ENCODE peak calls at places on chromosomes 12 and 14, in five cellular contexts. C, X, O, M and F are unnamed samples.

GRCh38 chr12:14454098-14454907 is 88.8 kb downstream of the ATF7IP start:
- DNase-seq in C (no peak), X (peak; percentile 17), O (peak; percentile 92), M (peak; percentile 57), F (no peak)

GRCh38 chr12:26251600-26251999 is 56.2 kb downstream of the SSPN start:
- DNase-seq in C (no peak), X (no peak), O (no peak), M (peak; percentile 95), F (no peak)

GRCh38 chr12:32734952-32735351 is 20.7 kb downstream of the YARS2 start:
- DNase-seq in C (no peak), X (peak; percentile 7), O (no peak), M (no peak), F (no peak)

GRCh38 chr12:19382111-19382526 is 57.2 kb upstream of the AEBP2 start:
- DNase-seq in C (peak; percentile 61), X (peak; percentile 87), O (peak; percentile 57), M (peak; percentile 80), F (no peak)

GRCh38 chr14:95071649-95072256 is 85.6 kb downstream of the DICER1 start:
- DNase-seq in C (no peak), X (no peak), O (no peak), M (no peak), F (no peak)

GRCh38 chr12:53065975-53066593 is 13.1 kb downstream of the SPRYD3 start:
- DNase-seq in C (peak; percentile 77), X (peak; percentile 96), O (peak; percentile 90), M (peak; percentile 90), F (peak; percentile 72)

GRCh38 chr12:52687527-52688385 is 7.5 kb upstream of the KRT1 start:
- DNase-seq in C (no peak), X (no peak), O (no peak), M (no peak), F (no peak)

GRCh38 chr12:76379261-76379660 is 31.0 kb upstream of the BBS10 start:
- DNase-seq in C (no peak), X (no peak), O (no peak), M (no peak), F (no peak)

GRCh38 chr14:93173943-93174395 is 10.7 kb downstream of the MOAP1 start:
- DNase-seq in C (no peak), X (no peak), O (no peak), M (peak; percentile 10), F (no peak)

GRCh38 chr12:22275847-22276246 is 58.7 kb downstream of the ST8SIA1 start:
- DNase-seq in C (peak; percentile 98), X (peak; percentile 13), O (no peak), M (peak; percentile 100), F (peak; percentile 76)

GRCh38 chr12:2242206-2242605 is 189.4 kb downstream of the CACNA1C start:
- DNase-seq in C (no peak), X (no peak), O (no peak), M (no peak), F (no peak)

GRCh38 chr14:21081521-21082184 is 11.5 kb downstream of the ARHGEF40 start:
- DNase-seq in C (no peak), X (no peak), O (no peak), M (no peak), F (no peak)

GRCh38 chr14:60736494-60736893 is 1.9 kb downstream of the MNAT1 start:
- DNase-seq in C (peak; percentile 61), X (no peak), O (peak; percentile 37), M (peak; percentile 66), F (no peak)

GRCh38 chr12:117968826-117969659 is at the start of gene KSR2:
- DNase-seq in C (no peak), X (peak; percentile 72), O (peak; percentile 96), M (peak; percentile 4), F (no peak)

GRCh38 chr14:95123895-95124579 is 33.3 kb downstream of the DICER1 start:
- DNase-seq in C (no peak), X (no peak), O (no peak), M (no peak), F (no peak)

GRCh38 chr12:130204441-130204840 is 42.2 kb downstream of the FZD10 start:
- DNase-seq in C (no peak), X (no peak), O (no peak), M (no peak), F (no peak)

GRCh38 chr12:124486346-124486963 is 81.0 kb downstream of the NCOR2 start:
- DNase-seq in C (no peak), X (no peak), O (no peak), M (no peak), F (no peak)

GRCh38 chr14:59583755-59584154 is 7.1 kb upstream of the CCDC175 start:
- DNase-seq in C (peak; percentile 9), X (no peak), O (peak; percentile 24), M (peak; percentile 44), F (no peak)

GRCh38 chr12:41604830-41605229 is 416.7 kb downstream of the PDZRN4 start:
- DNase-seq in C (no peak), X (no peak), O (no peak), M (no peak), F (no peak)

GRCh38 chr12:85130631-85131030 is 94.5 kb downstream of the LRRIQ1 start:
- DNase-seq in C (no peak), X (no peak), O (peak; percentile 5), M (peak; percentile 3), F (no peak)

GRCh38 chr14:33542338-33543290 is 408.3 kb downstream of the EGLN3 start:
- DNase-seq in C (no peak), X (no peak), O (no peak), M (peak; percentile 29), F (no peak)

GRCh38 chr14:76022991-76023390 is 37.4 kb downstream of the IFT43 start:
- DNase-seq in C (no peak), X (no peak), O (no peak), M (no peak), F (no peak)

GRCh38 chr12:76232013-76232412 is 116.2 kb downstream of the BBS10 start:
- DNase-seq in C (no peak), X (no peak), O (no peak), M (no peak), F (no peak)

GRCh38 chr14:65333926-65334687 is 78.4 kb upstream of the FUT8 start:
- DNase-seq in C (peak; percentile 80), X (no peak), O (peak; percentile 65), M (peak; percentile 86), F (no peak)

DNA sequence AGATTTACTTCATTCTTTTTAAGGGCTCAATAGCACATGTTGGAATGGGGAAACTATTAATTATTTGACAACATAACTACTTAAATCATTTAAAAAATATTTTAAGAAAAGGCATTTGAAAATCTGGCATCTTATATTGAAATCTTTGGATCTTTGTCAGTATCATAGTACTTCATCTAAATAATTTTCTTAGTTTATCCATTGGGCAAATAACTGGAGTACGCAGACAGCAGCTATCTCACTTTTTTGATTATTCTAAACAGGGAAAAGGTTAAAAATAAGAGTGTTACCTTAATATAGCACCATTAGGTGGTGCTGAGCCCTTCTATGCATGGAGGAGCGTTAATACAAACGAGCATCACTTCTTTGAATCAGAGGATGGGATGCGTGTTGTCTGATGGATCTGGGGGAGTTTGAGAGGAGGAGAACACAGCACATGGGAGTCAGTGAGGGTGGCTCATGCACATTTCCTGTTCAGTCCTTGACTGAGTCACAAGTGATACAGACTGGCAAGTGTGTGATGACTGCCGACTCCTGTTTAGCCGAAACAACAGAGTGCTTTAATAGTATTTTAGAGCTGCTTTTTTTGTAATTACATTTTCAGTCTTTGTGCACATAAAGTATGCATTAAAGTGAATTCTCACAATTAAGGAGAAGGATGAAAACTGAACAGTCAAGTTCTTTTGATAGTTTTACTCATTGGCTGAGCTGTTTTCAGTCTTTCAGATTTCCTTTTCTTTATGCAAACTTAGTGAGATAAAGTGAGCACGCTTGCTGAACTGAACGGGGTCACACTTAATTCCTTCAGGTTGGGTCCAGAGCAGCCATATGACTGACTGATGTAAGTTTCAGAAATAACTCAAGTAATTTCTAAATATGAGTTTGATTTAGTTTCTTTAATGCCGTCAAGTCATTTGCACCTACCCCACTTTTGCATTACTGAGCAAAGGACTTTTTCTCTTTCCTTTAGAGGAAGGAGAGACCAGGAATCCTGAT is 92.7 kb downstream of the DIP2B start:
- DNase-seq in C (peak; percentile 71), X (peak; percentile 67), O (no peak), M (peak; percentile 73), F (no peak)
- TF ChIP-seq CTCF in C (no peak), X (no peak), O (no peak), M (peak; percentile 15), F (no peak)

GRCh38 chr14:104360522-104360921 is 219.0 kb upstream of the C14orf180 start:
- DNase-seq in C (no peak), X (no peak), O (no peak), M (no peak), F (no peak)

GRCh38 chr14:104363891-104364760 is 215.4 kb upstream of the C14orf180 start:
- DNase-seq in C (no peak), X (no peak), O (no peak), M (no peak), F (no peak)

GRCh38 chr14:104361101-104361591 is 218.4 kb upstream of the C14orf180 start:
- DNase-seq in C (no peak), X (no peak), O (no peak), M (no peak), F (no peak)

GRCh38 chr14:104362761-104363605 is 216.6 kb upstream of the C14orf180 start:
- DNase-seq in C (no peak), X (no peak), O (no peak), M (no peak), F (no peak)

DNA sequence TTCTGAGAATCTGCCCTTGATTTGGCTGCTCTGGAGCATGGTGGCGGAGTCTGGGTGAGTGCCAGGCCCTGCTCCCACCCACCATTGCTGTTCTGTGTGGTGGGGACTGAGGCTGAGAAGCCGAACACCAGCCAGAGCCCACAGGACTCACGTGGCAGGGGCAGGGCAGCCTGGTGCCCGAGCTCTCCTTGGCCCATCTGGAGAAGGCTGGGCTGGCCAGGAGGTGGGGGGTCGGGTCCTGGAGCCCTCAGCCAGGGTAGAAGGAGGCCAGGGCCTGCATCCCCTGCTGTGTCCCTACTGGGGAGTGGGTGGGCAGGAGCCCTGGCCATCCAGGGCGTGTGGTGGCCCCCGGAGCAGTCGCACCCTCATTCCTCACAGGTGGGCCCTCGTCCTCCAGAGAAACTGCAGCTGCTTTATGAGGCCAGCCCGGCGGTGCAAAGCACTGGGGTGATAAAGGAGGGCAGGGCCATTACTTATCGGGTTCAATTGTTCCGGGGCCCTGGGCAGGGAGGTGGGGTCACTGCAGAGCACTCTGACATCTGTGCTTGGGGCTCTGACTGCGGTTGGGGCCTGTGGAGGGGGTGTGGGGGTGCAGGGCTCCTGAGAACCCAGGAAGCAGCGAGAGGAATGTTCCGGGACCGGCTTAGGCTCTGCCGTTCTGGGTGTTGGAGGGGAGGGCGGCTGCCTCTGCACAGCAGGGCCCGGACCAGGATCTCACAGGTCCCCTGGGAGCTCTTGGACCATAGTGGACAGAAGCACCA is 217.5 kb upstream of the C14orf180 start:
- DNase-seq in C (no peak), X (no peak), O (no peak), M (no peak), F (no peak)
- TF ChIP-seq CTCF in C (no peak), X (no peak), O (no peak), M (no peak), F (no peak)

GRCh38 chr14:80784824-80785223 is 156.7 kb downstream of the CEP128 start:
- DNase-seq in C (no peak), X (no peak), O (no peak), M (peak; percentile 52), F (no peak)
- TF ChIP-seq CTCF in C (peak; percentile 52), X (no peak), O (no peak), M (no peak), F (no peak)

GRCh38 chr14:89485264-89485663 is 68.2 kb upstream of the FOXN3 start:
- DNase-seq in C (no peak), X (no peak), O (no peak), M (no peak), F (no peak)
- TF ChIP-seq CTCF in C (no peak), X (no peak), O (no peak), M (no peak), F (no peak)